ENCODE peak calls at places on chromosome 6, in four cellular contexts. C is brain microvascular endothelial cell; Z is adrenal gland; O is CD8-positive, alpha-beta T cell. M is an unnamed sample.

GRCh38 chr6:33276581-33276863 is 401 bp upstream of the B3GALT4 start:
- DNase-seq in O (no peak), C (no peak), Z (no peak), M (no peak)

GRCh38 chr6:167856999-167857660 is 30.4 kb downstream of the AFDN start:
- DNase-seq in C (peak; percentile 65), Z (no peak), O (no peak), M (no peak)

GRCh38 chr6:16704706-16705402 is 56.4 kb downstream of the ATXN1 start:
- DNase-seq in C (peak; percentile 69), Z (peak; percentile 45), O (no peak), M (no peak)

GRCh38 chr6:100446115-100446921 is 18.4 kb downstream of the SIM1 start:
- DNase-seq in Z (no peak), C (no peak), O (no peak), M (no peak)

GRCh38 chr6:17101422-17102257 is at the start of gene STMND1:
- DNase-seq in Z (peak; percentile 58), O (no peak), C (no peak), M (no peak)

GRCh38 chr6:119201486-119201885 is 123.0 kb upstream of the FAM184A start:
- DNase-seq in C (no peak), Z (no peak), O (no peak), M (no peak)

GRCh38 chr6:87518453-87518852 is 45.7 kb downstream of the SLC35A1 start:
- DNase-seq in O (no peak), Z (no peak), C (no peak), M (no peak)

GRCh38 chr6:37324131-37325033 is 29.4 kb upstream of the RNF8 start:
- DNase-seq in O (no peak), C (peak; percentile 39), Z (no peak), M (no peak)

GRCh38 chr6:80605165-80605989 is 498.9 kb downstream of the BCKDHB start:
- DNase-seq in C (peak; percentile 64), Z (no peak), O (no peak), M (no peak)
- TF ChIP-seq CTCF in C (peak; percentile 65), Z (peak; percentile 64), O (no peak), M (peak; percentile 26)

GRCh38 chr6:169341706-169342105 is 88.1 kb upstream of the THBS2 start:
- DNase-seq in C (no peak), O (no peak), Z (no peak), M (no peak)
- H3K27me3 ChIP-seq in C (no peaks in the 10 kb centered on the region), O (no peaks in the 10 kb centered on the region), Z (no peaks in the 10 kb centered on the region), M (peaks cover 5% of the 10 kb centered on the region)

GRCh38 chr6:26611599-26611998 is 14.8 kb downstream of the ABT1 start:
- DNase-seq in C (no peak), O (no peak), Z (no peak), M (no peak)

GRCh38 chr6:26604797-26605196 is 8.0 kb downstream of the ABT1 start:
- DNase-seq in O (no peak), Z (no peak), C (no peak), M (no peak)

GRCh38 chr6:26609463-26609862 is 12.7 kb downstream of the ABT1 start:
- DNase-seq in Z (no peak), O (no peak), C (no peak), M (no peak)

GRCh38 chr6:26604026-26604425 is 7.3 kb downstream of the ABT1 start:
- DNase-seq in Z (no peak), C (no peak), O (no peak), M (no peak)

DNA sequence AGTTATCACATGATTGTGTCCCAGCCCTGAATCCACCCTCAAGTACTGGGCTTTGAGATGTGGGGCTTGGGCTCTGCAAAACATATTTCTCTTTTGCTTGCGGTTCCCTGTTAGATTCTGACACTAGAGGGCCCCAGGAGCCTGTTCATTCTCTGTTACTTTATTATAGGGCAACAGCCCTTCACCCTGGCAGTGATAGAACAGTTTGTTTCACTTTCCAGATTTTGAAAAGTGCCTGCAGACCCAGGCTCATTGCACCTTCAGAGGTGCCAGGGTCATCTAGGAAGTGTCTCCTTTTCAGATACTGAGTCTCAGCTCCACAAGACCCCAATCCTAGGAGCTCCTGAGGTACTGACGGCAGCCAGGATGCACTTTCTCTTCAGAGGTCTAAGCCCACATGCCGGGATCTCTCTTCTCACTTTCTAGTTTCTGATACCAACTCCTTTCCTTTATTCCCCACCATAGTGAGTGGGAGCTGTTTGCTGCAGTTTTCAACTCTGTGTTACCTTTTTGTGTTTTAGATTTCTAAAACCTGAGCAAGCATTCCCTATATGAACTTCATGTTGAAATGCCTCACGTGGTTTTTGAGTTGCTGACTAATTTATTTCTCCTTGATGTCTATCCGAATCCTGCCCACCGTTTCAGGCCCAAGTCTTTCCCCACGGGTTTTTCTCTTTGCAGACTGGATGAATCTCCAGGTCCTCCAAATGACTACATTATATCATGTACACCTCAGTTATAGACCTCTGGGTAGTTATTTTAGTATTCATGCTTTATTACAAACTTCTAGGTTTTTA is 10.9 kb downstream of the ABT1 start:
- DNase-seq in Z (peak; percentile 75), O (peak; percentile 37), C (peak; percentile 71), M (peak; percentile 49)
- TF ChIP-seq CTCF in Z (peak; percentile 75), O (peak; percentile 72), C (peak; percentile 85), M (peak; percentile 79)

GRCh38 chr6:6518627-6519026 is 69.9 kb upstream of the LY86 start:
- DNase-seq in Z (no peak), O (no peak), C (no peak), M (no peak)

GRCh38 chr6:6517059-6517458 is 71.5 kb upstream of the LY86 start:
- DNase-seq in O (no peak), C (no peak), Z (no peak), M (no peak)

GRCh38 chr6:6515691-6516607 is 72.6 kb upstream of the LY86 start:
- DNase-seq in C (no peak), Z (no peak), O (no peak), M (no peak)

GRCh38 chr6:6519028-6519427 is 69.5 kb upstream of the LY86 start:
- DNase-seq in O (no peak), C (no peak), Z (no peak), M (no peak)

GRCh38 chr6:6516643-6517042 is 71.9 kb upstream of the LY86 start:
- DNase-seq in O (no peak), Z (no peak), C (no peak), M (no peak)
- H3K27me3 ChIP-seq in O (no peaks in the 10 kb centered on the region), Z (no peaks in the 10 kb centered on the region), C (no peaks in the 10 kb centered on the region), M (peaks cover 16% of the 10 kb centered on the region)

DNA sequence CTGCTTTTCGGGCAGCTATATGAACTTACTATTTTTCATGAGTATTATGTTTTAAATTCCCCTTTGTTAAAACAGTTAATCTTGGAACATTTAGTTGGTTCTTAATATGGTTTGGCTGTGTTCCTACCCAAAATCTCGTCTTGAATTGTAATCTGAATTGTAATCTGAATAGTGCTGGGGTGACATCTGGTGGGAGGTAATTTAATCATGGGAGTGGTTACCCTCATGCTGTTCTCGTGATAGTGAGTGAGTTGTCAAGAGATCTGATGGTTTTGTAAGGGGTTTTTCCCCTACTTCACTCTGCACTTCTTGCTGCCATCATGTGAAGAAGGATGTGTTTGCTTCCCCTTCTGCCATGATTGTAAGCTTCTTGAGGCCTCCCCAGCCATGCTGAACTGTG is 305.4 kb upstream of the MAP3K7 start:
- DNase-seq in Z (no peak), C (no peak), O (no peak), M (no peak)
- TF ChIP-seq CTCF in Z (no peak), C (no peak), O (no peak), M (no peak)

GRCh38 chr6:363909-364308 is 27.6 kb upstream of the IRF4 start:
- DNase-seq in O (no peak), Z (no peak), C (no peak), M (no peak)
- H3K27me3 ChIP-seq in O (no peaks in the 10 kb centered on the region), Z (peaks cover 18% of the 10 kb centered on the region), C (peaks cover 2% of the 10 kb centered on the region), M (no peaks in the 10 kb centered on the region)

GRCh38 chr6:77462359-77463307 is 658 bp downstream of the HTR1B start:
- DNase-seq in O (no peak), Z (peak; percentile 52), C (peak; percentile 66), M (no peak)
- TF ChIP-seq CTCF in O (no peak), Z (no peak), C (peak; percentile 70), M (no peak)

GRCh38 chr6:143498428-143498827 is 13.1 kb downstream of the FUCA2 start:
- DNase-seq in C (no peak), O (no peak), Z (no peak), M (no peak)

GRCh38 chr6:143501851-143502250 is 9.7 kb downstream of the FUCA2 start:
- DNase-seq in Z (no peak), C (no peak), O (no peak), M (no peak)

DNA sequence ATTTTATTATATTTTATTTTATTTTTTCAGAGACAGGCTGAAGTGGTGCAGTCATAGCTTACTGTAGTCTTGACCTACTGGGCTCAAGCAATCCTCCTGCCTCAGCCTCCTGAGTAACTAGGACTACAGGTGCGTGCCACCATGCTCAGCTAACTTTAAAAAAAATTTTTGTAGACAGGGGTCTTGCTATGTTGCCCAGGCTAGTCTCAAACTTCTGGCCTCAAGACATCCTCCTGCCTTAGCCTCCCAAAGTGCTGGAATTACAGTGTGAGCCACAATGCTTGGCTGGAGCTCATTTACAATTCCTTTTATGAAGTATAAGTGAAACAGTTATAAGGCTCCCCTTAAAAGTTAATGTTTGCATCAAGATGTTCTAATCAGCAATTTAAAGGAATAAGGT is 14.5 kb downstream of the FUCA2 start:
- DNase-seq in C (no peak), Z (no peak), O (no peak), M (no peak)
- H3K27me3 ChIP-seq in C (no peaks in the 10 kb centered on the region), Z (no peaks in the 10 kb centered on the region), O (no peaks in the 10 kb centered on the region), M (no peaks in the 10 kb centered on the region)

M was measured in CD4-positive, alpha-beta T cell.